ENCODE peak calls at places on chromosomes 2 and 18, in four cellular contexts. One of them, this sample, is unnamed.

GRCh38 chr2:38115216-38116012 is 39.5 kb upstream of the CYP1B1 start:
- DNase-seq in SK-N-SH: peak; percentile 85
- DNase-seq in GM12878: peak; percentile 55
- DNase-seq in K562: peak; percentile 80
- DNase-seq in this sample: peak; percentile 75

GRCh38 chr18:40852406-40852805 is 1102.6 kb upstream of the PIK3C3 start:
- DNase-seq in SK-N-SH: no peak
- DNase-seq in GM12878: no peak
- DNase-seq in K562: no peak
- DNase-seq in this sample: no peak

GRCh38 chr2:29662841-29663240 is 258.5 kb downstream of the ALK start:
- DNase-seq in SK-N-SH: no peak
- DNase-seq in GM12878: no peak
- DNase-seq in K562: no peak
- DNase-seq in this sample: no peak

GRCh38 chr2:189056200-189057106 is 82.3 kb downstream of the COL3A1 start:
- DNase-seq in SK-N-SH: no peak
- DNase-seq in GM12878: no peak
- DNase-seq in K562: no peak
- DNase-seq in this sample: no peak

GRCh38 chr2:23381084-23381483 is 3.9 kb upstream of the KLHL29 start:
- DNase-seq in SK-N-SH: no peak
- DNase-seq in GM12878: peak; percentile 44
- DNase-seq in K562: no peak
- DNase-seq in this sample: peak; percentile 18

GRCh38 chr2:6865346-6866238 is at the start of gene CMPK2:
- DNase-seq in SK-N-SH: peak; percentile 95
- DNase-seq in GM12878: peak; percentile 33
- DNase-seq in K562: peak; percentile 82
- DNase-seq in this sample: peak; percentile 35

GRCh38 chr2:143334837-143335236 is 205.6 kb downstream of the ARHGAP15 start:
- DNase-seq in SK-N-SH: no peak
- DNase-seq in GM12878: no peak
- DNase-seq in K562: no peak
- DNase-seq in this sample: no peak

GRCh38 chr2:44949329-44950151 is 8.0 kb downstream of the SIX3 start:
- DNase-seq in SK-N-SH: peak; percentile 57
- DNase-seq in GM12878: no peak
- DNase-seq in K562: no peak
- DNase-seq in this sample: no peak

GRCh38 chr2:201768918-201769317 is 11.8 kb downstream of the ALS2 start:
- DNase-seq in SK-N-SH: no peak
- DNase-seq in GM12878: no peak
- DNase-seq in K562: no peak
- DNase-seq in this sample: no peak

GRCh38 chr2:199485732-199486335 is 28.1 kb upstream of the SATB2 start:
- DNase-seq in SK-N-SH: no peak
- DNase-seq in GM12878: no peak
- DNase-seq in K562: peak; percentile 61
- DNase-seq in this sample: peak; percentile 64

GRCh38 chr2:53235836-53236582 is 531.6 kb upstream of the CHAC2 start:
- DNase-seq in SK-N-SH: no peak
- DNase-seq in GM12878: no peak
- DNase-seq in K562: no peak
- DNase-seq in this sample: no peak

GRCh38 chr2:30514134-30514860 is 67.3 kb downstream of the LCLAT1 start:
- DNase-seq in SK-N-SH: peak; percentile 62
- DNase-seq in GM12878: no peak
- DNase-seq in K562: peak; percentile 17
- DNase-seq in this sample: peak; percentile 15

GRCh38 chr18:21004721-21005120 is 106.9 kb downstream of the ROCK1 start:
- DNase-seq in SK-N-SH: no peak
- DNase-seq in GM12878: no peak
- DNase-seq in K562: no peak
- DNase-seq in this sample: no peak

GRCh38 chr2:190277234-190278112 is 42.2 kb downstream of the HIBCH start:
- DNase-seq in SK-N-SH: peak; percentile 6
- DNase-seq in GM12878: no peak
- DNase-seq in K562: peak; percentile 26
- DNase-seq in this sample: peak; percentile 32

GRCh38 chr2:176122633-176123482 is at the start of gene HOXD9:
- DNase-seq in SK-N-SH: peak; percentile 93
- DNase-seq in GM12878: no peak
- DNase-seq in K562: no peak
- DNase-seq in this sample: no peak

GRCh38 chr2:10655074-10655840 is 34.5 kb downstream of the NOL10 start:
- DNase-seq in SK-N-SH: no peak
- DNase-seq in GM12878: no peak
- DNase-seq in K562: no peak
- DNase-seq in this sample: no peak

GRCh38 chr2:190837417-190837816 is 43.2 kb upstream of the GLS start:
- DNase-seq in SK-N-SH: no peak
- DNase-seq in GM12878: no peak
- DNase-seq in K562: no peak
- DNase-seq in this sample: no peak

GRCh38 chr18:39345321-39345720 is 1779.7 kb upstream of the CELF4 start:
- DNase-seq in SK-N-SH: no peak
- DNase-seq in GM12878: no peak
- DNase-seq in K562: no peak
- DNase-seq in this sample: no peak

GRCh38 chr2:201420442-201421113 is 30.7 kb downstream of the TRAK2 start:
- DNase-seq in SK-N-SH: no peak
- DNase-seq in GM12878: no peak
- DNase-seq in K562: no peak
- DNase-seq in this sample: no peak

GRCh38 chr2:1081411-1082225 is 131.0 kb downstream of the SNTG2 start:
- DNase-seq in SK-N-SH: peak; percentile 56
- DNase-seq in GM12878: no peak
- DNase-seq in K562: no peak
- DNase-seq in this sample: no peak

GRCh38 chr2:204900910-204901309 is 355.6 kb downstream of the PARD3B start:
- DNase-seq in SK-N-SH: no peak
- DNase-seq in GM12878: no peak
- DNase-seq in K562: no peak
- DNase-seq in this sample: peak; percentile 55

GRCh38 chr18:45522371-45522770 is 92.9 kb upstream of the SLC14A2 start:
- DNase-seq in SK-N-SH: no peak
- DNase-seq in GM12878: no peak
- DNase-seq in K562: no peak
- DNase-seq in this sample: no peak

GRCh38 chr18:37335337-37335736 is 230.3 kb downstream of the CELF4 start:
- DNase-seq in SK-N-SH: peak; percentile 87
- DNase-seq in GM12878: no peak
- DNase-seq in K562: peak; percentile 32
- DNase-seq in this sample: no peak

GRCh38 chr2:145692971-145693478 is 1173.1 kb upstream of the ZEB2 start:
- DNase-seq in SK-N-SH: no peak
- DNase-seq in GM12878: peak; percentile 26
- DNase-seq in K562: peak; percentile 72
- DNase-seq in this sample: peak; percentile 36

GRCh38 chr2:28233070-28233718 is 159.5 kb upstream of the FOSL2 start:
- DNase-seq in SK-N-SH: no peak
- DNase-seq in GM12878: no peak
- DNase-seq in K562: no peak
- DNase-seq in this sample: peak; percentile 25

GRCh38 chr2:160292225-160292624 is 92.2 kb upstream of the ITGB6 start:
- DNase-seq in SK-N-SH: no peak
- DNase-seq in GM12878: no peak
- DNase-seq in K562: no peak
- DNase-seq in this sample: peak; percentile 15

GRCh38 chr2:207162319-207162718 is 3.4 kb downstream of the KLF7 start:
- DNase-seq in SK-N-SH: no peak
- DNase-seq in GM12878: no peak
- DNase-seq in K562: no peak
- DNase-seq in this sample: no peak

GRCh38 chr2:207161247-207161646 is 4.5 kb downstream of the KLF7 start:
- DNase-seq in SK-N-SH: no peak
- DNase-seq in GM12878: no peak
- DNase-seq in K562: no peak
- DNase-seq in this sample: no peak

GRCh38 chr2:207161724-207162123 is 4.0 kb downstream of the KLF7 start:
- DNase-seq in SK-N-SH: no peak
- DNase-seq in GM12878: no peak
- DNase-seq in K562: no peak
- DNase-seq in this sample: no peak

GRCh38 chr2:207163815-207164747 is 1.7 kb downstream of the KLF7 start:
- DNase-seq in SK-N-SH: no peak
- DNase-seq in GM12878: no peak
- DNase-seq in K562: no peak
- DNase-seq in this sample: peak; percentile 37

DNA sequence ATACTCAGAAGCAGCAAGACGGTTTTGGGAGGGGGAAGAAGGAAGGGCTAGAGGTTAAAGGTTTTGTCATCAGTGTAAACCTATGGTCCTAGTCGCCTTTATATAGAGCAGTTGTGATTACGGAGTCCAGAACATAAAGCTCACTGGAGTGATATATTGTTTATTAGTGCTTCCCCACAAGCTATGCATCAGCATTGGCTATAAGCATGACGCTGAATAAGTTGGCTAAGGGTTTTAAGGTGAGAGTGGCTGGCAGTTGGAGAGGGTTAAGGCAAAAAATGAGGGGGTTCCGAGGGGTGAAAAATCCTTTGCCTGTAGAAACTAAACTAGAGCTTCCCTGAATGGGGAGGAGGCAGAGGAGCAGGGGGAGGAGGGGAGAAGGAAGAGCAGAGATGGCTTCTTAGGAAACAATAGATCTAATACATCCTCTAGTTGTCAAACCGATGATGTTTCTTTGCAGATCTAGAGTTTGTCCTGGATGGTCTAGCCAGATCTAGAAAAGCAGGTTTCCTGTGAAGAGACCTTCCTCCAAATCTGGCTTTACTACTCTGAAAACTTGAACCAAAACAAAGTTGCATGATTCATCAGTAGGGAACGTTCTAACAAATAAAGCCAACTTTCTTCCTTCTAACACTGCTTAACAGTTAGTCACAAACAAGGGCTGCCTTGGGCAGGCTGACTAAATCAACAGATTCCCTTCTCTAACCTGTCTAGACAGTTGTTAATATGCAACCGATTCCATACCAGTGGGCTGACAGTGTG is 2.5 kb downstream of the KLF7 start:
- DNase-seq in SK-N-SH: no peak
- DNase-seq in GM12878: no peak
- DNase-seq in K562: no peak
- DNase-seq in this sample: peak; percentile 75
- TF ChIP-seq NFIC in SK-N-SH: peak; percentile 55
- TF ChIP-seq NFIC in GM12878: no peak
- TF ChIP-seq NFIC in K562: no peak
- TF ChIP-seq NFIC in this sample: no peak

DNA sequence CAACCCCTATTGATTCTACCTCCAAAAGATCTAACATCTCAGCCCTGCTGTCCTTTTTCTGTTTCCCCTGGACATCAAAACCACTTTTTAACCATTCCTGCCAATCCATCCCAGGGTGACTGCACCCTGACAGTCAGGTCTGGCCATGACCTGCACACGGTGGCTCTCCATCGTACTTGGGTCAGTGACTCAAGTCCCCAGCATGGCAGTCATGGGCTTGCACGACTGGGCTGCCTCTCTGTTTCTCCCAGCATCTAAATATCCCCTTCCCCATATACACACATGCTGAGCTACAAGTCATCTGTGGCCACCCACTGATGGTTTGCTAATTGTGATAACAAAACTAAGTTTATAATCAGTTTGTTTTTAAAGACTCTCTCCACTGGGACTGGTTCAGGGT is 6.6 kb downstream of the NCK2 start:
- DNase-seq in SK-N-SH: no peak
- DNase-seq in GM12878: no peak
- DNase-seq in K562: no peak
- DNase-seq in this sample: no peak
- TF ChIP-seq NFIC in SK-N-SH: no peak
- TF ChIP-seq NFIC in GM12878: no peak
- TF ChIP-seq NFIC in K562: no peak
- TF ChIP-seq NFIC in this sample: no peak

GRCh38 chr2:110103060-110103961 is 12.3 kb downstream of the MALL start:
- DNase-seq in SK-N-SH: no peak
- DNase-seq in GM12878: no peak
- DNase-seq in K562: no peak
- DNase-seq in this sample: no peak

GRCh38 chr2:110099471-110100225 is 16.0 kb downstream of the MALL start:
- DNase-seq in SK-N-SH: no peak
- DNase-seq in GM12878: no peak
- DNase-seq in K562: no peak
- DNase-seq in this sample: no peak

GRCh38 chr2:110101911-110102774 is 13.5 kb downstream of the MALL start:
- DNase-seq in SK-N-SH: peak; percentile 34
- DNase-seq in GM12878: no peak
- DNase-seq in K562: no peak
- DNase-seq in this sample: no peak

GRCh38 chr2:110099036-110099420 is 16.6 kb downstream of the MALL start:
- DNase-seq in SK-N-SH: no peak
- DNase-seq in GM12878: no peak
- DNase-seq in K562: no peak
- DNase-seq in this sample: no peak

GRCh38 chr2:110101280-110101844 is 14.3 kb downstream of the MALL start:
- DNase-seq in SK-N-SH: peak; percentile 84
- DNase-seq in GM12878: no peak
- DNase-seq in K562: no peak
- DNase-seq in this sample: peak; percentile 77
- TF ChIP-seq NFIC in SK-N-SH: peak; percentile 97
- TF ChIP-seq NFIC in GM12878: no peak
- TF ChIP-seq NFIC in K562: no peak
- TF ChIP-seq NFIC in this sample: no peak

DNA sequence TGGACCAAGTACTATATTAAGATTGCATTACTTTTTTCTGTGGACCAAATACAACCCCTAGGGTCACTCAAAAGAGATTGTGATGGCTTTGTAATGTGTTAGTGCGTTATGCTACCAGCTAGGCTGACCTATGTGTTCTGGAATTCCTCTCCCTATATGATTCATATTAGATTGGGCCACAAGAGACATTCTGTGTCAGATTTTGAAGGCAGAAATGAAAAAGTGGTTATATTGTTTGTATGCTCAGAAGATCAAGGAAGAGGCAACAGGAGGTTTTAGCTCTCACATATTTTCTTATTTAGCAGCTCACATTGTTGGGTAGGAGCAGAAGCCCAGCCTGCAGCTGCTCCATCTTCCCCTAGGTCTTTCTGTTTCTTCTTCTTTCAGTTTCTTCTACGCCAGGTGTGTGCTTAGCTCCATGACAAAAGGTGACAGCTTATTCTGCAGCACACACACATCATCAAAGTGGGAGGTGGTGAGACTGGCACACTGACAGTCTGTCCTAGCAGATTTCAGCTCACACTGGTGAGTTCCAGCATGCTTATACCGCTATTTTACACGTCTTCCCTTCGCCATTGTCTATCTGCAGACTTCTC is 156.8 kb upstream of the UBE2E3 start:
- DNase-seq in SK-N-SH: no peak
- DNase-seq in GM12878: no peak
- DNase-seq in K562: no peak
- DNase-seq in this sample: no peak
- TF ChIP-seq NFIC in SK-N-SH: no peak
- TF ChIP-seq NFIC in GM12878: no peak
- TF ChIP-seq NFIC in K562: no peak
- TF ChIP-seq NFIC in this sample: no peak

This sample was measured in HepG2.